ENCODE peak calls at places on chromosomes 2 and 18, in seven cellular contexts. P is body of pancreas, M is spleen, U is ovary, N is A549, K is heart left ventricle, C is uterus. V is an unnamed sample.
A peak's percentile ranks its signal among the peaks of the same experiment; 100 is the strongest.

GRCh38 chr2:164430166-164430783 is 191.0 kb downstream of the GRB14 start:
- DNase-seq in P (peak; percentile 19), M (no peak), U (peak; percentile 16), N (peak; percentile 5), K (no peak), C (no peak), V (peak; percentile 46)

GRCh38 chr2:231185050-231185725 is 13.2 kb upstream of the ARMC9 start:
- DNase-seq in P (no peak), M (no peak), U (no peak), N (no peak), K (no peak), C (no peak), V (no peak)

GRCh38 chr2:72166281-72166680 is 18.6 kb upstream of the CYP26B1 start:
- DNase-seq in P (no peak), M (no peak), U (no peak), N (no peak), K (no peak), C (no peak), V (no peak)

GRCh38 chr18:650428-650858 is 7.0 kb upstream of the TYMS start:
- DNase-seq in P (no peak), M (no peak), U (no peak), N (no peak), K (no peak), C (no peak), V (no peak)

GRCh38 chr2:231238694-231239093 is 40.3 kb downstream of the ARMC9 start:
- DNase-seq in P (no peak), M (no peak), U (no peak), N (no peak), K (no peak), C (no peak), V (no peak)

GRCh38 chr18:63192885-63193349 is 126.7 kb downstream of the BCL2 start:
- DNase-seq in P (no peak), M (no peak), U (no peak), N (no peak), K (no peak), C (no peak), V (no peak)

GRCh38 chr18:12384261-12384660 is 7.2 kb upstream of the AFG3L2 start:
- DNase-seq in P (no peak), M (no peak), U (no peak), N (no peak), K (no peak), C (no peak), V (no peak)

GRCh38 chr2:176162911-176163654 is 6.0 kb downstream of the HOXD3 start:
- DNase-seq in P (no peak), M (no peak), U (no peak), N (no peak), K (no peak), C (no peak), V (no peak)

GRCh38 chr2:10125842-10126596 is 3.5 kb downstream of the RRM2 start:
- DNase-seq in P (no peak), M (peak; percentile 9), U (no peak), N (no peak), K (no peak), C (no peak), V (peak; percentile 38)

GRCh38 chr2:105082107-105082506 is 44.2 kb downstream of the MRPS9 start:
- DNase-seq in P (no peak), M (no peak), U (no peak), N (no peak), K (no peak), C (no peak), V (no peak)

GRCh38 chr2:64743739-64744330 is 90.1 kb upstream of the SERTAD2 start:
- DNase-seq in P (no peak), M (no peak), U (no peak), N (no peak), K (no peak), C (no peak), V (no peak)

GRCh38 chr18:12774982-12775381 is 72.1 kb downstream of the PSMG2 start:
- DNase-seq in P (no peak), M (no peak), U (no peak), N (no peak), K (no peak), C (no peak), V (no peak)

GRCh38 chr18:11980555-11981382 is 538 bp upstream of the IMPA2 start:
- DNase-seq in P (peak; percentile 100), M (peak; percentile 100), U (peak; percentile 97), N (peak; percentile 87), K (peak; percentile 97), C (peak; percentile 99), V (peak; percentile 100)

GRCh38 chr2:148970393-148970792 is 68.1 kb upstream of the LYPD6B start:
- DNase-seq in P (no peak), M (no peak), U (no peak), N (no peak), K (no peak), C (no peak), V (no peak)

GRCh38 chr18:56475250-56475649 is 163.1 kb downstream of the TXNL1 start:
- DNase-seq in P (no peak), M (no peak), U (no peak), N (no peak), K (no peak), C (no peak), V (no peak)

GRCh38 chr2:234165421-234165820 is 114.9 kb downstream of the SPP2 start:
- DNase-seq in P (no peak), M (no peak), U (no peak), N (no peak), K (no peak), C (no peak), V (no peak)

GRCh38 chr18:9838144-9838877 is 47.5 kb upstream of the TXNDC2 start:
- DNase-seq in P (peak; percentile 42), M (no peak), U (no peak), N (no peak), K (peak; percentile 64), C (peak; percentile 37), V (no peak)

GRCh38 chr2:201559067-201559710 is 84.1 kb downstream of the TMEM237 start:
- DNase-seq in P (peak; percentile 15), M (peak; percentile 73), U (peak; percentile 18), N (no peak), K (no peak), C (no peak), V (no peak)

GRCh38 chr18:76380791-76381405 is 114.1 kb downstream of the ZNF516 start:
- DNase-seq in P (no peak), M (peak; percentile 69), U (peak; percentile 63), N (peak; percentile 54), K (no peak), C (peak; percentile 17), V (no peak)

GRCh38 chr2:197234792-197235191 is 75.8 kb downstream of the ANKRD44 start:
- DNase-seq in P (no peak), M (no peak), U (no peak), N (no peak), K (no peak), C (no peak), V (no peak)

GRCh38 chr18:27695509-27695908 is 481.4 kb downstream of the CDH2 start:
- DNase-seq in P (no peak), M (no peak), U (no peak), N (no peak), K (no peak), C (no peak), V (no peak)

GRCh38 chr2:153405196-153405595 is 73.4 kb downstream of the RPRM start:
- DNase-seq in P (no peak), M (no peak), U (no peak), N (no peak), K (no peak), C (no peak), V (no peak)

GRCh38 chr2:151720521-151720920 is 13.8 kb downstream of the NEB start:
- DNase-seq in P (no peak), M (no peak), U (no peak), N (no peak), K (no peak), C (no peak), V (no peak)

GRCh38 chr2:37415128-37415817 is 70.8 kb downstream of the QPCT start:
- DNase-seq in P (no peak), M (no peak), U (no peak), N (no peak), K (no peak), C (no peak), V (no peak)

GRCh38 chr18:68769423-68769822 is 28.5 kb upstream of the CCDC102B start:
- DNase-seq in P (peak; percentile 13), M (no peak), U (peak; percentile 31), N (no peak), K (no peak), C (peak; percentile 55), V (no peak)

GRCh38 chr18:63890950-63891304 is 3.4 kb downstream of the SERPINB2 start:
- DNase-seq in P (no peak), M (no peak), U (no peak), N (peak; percentile 6), K (no peak), C (no peak), V (no peak)

GRCh38 chr2:33395660-33396249 is 80.7 kb upstream of the RASGRP3 start:
- DNase-seq in P (peak; percentile 31), M (no peak), U (peak; percentile 52), N (peak; percentile 26), K (no peak), C (peak; percentile 29), V (no peak)

GRCh38 chr2:47699533-47700215 is 83.3 kb upstream of the MSH6 start:
- DNase-seq in P (no peak), M (no peak), U (no peak), N (no peak), K (no peak), C (no peak), V (no peak)

GRCh38 chr2:47695800-47696477 is 87.0 kb upstream of the MSH6 start:
- DNase-seq in P (no peak), M (no peak), U (no peak), N (no peak), K (no peak), C (no peak), V (no peak)

GRCh38 chr2:47697000-47697601 is 85.8 kb upstream of the MSH6 start:
- DNase-seq in P (no peak), M (no peak), U (no peak), N (no peak), K (no peak), C (no peak), V (peak; percentile 44)

GRCh38 chr2:47696478-47696831 is 86.5 kb upstream of the MSH6 start:
- DNase-seq in P (no peak), M (no peak), U (no peak), N (no peak), K (no peak), C (no peak), V (no peak)
- TF ChIP-seq POLR2A in P (no peak), M (no peak), U (no peak), N (no peak), K (no peak), C (no peak), V (no peak)

GRCh38 chr2:24105816-24106215 is 17.3 kb downstream of the PFN4 start:
- DNase-seq in P (no peak), M (no peak), U (no peak), N (no peak), K (no peak), C (no peak), V (no peak)
- H3K4me3 ChIP-seq in P (no peak overlapping the region), M (no peak overlapping the region), U (no peak overlapping the region), N (no peak overlapping the region), K (no peak overlapping the region), C (no peak overlapping the region), V (no peak overlapping the region)

GRCh38 chr2:98444436-98445166 is at the start of gene INPP4A:
- DNase-seq in P (peak; percentile 80), M (peak; percentile 95), U (peak; percentile 67), N (peak; percentile 55), K (peak; percentile 80), C (peak; percentile 74), V (peak; percentile 71)
- TF ChIP-seq POLR2A in P (no peak), M (no peak), U (no peak), N (peak; percentile 75), K (peak; percentile 79), C (peak; percentile 53), V (peak; percentile 7)

GRCh38 chr2:137192366-137193315 is 427.3 kb downstream of the THSD7B start:
- DNase-seq in P (no peak), M (no peak), U (no peak), N (no peak), K (no peak), C (no peak), V (no peak)
- H3K4me3 ChIP-seq in P (no peak overlapping the region), M (no peak overlapping the region), U (no peak overlapping the region), N (no peak overlapping the region), K (no peak overlapping the region), C (no peak overlapping the region), V (no peak overlapping the region)